ENCODE peak calls at places on chromosomes 3 and 15, in seven cellular contexts. E, U, A, O, G, T and N are unnamed samples.

GRCh38 chr3:153221748-153222162 is 59.7 kb downstream of the RAP2B start:
- DNase-seq in E (peak), U (peak), A (peak), O (peak), G (peak), T (no peak), N (peak)

GRCh38 chr3:50256978-50257890 is 11.7 kb upstream of the SEMA3B start:
- DNase-seq in E (no peak), U (no peak), A (no peak), O (no peak), G (peak), T (no peak), N (no peak)

GRCh38 chr3:63912768-63913588 is 795 bp upstream of the SCAANT1 start:
- DNase-seq in E (peak), U (peak), A (peak), O (peak), G (peak), T (peak), N (peak)

GRCh38 chr15:38650936-38651327 is 86.3 kb upstream of the RASGRP1 start:
- DNase-seq in E (no peak), U (no peak), A (no peak), O (no peak), G (no peak), T (no peak), N (no peak)

GRCh38 chr15:70827721-70828120 is 26.2 kb downstream of the LARP6 start:
- DNase-seq in E (no peak), U (no peak), A (no peak), O (no peak), G (no peak), T (no peak), N (no peak)

GRCh38 chr3:51963951-51964451 is 3.3 kb downstream of the PCBP4 start:
- DNase-seq in E (no peak), U (no peak), A (peak), O (no peak), G (no peak), T (no peak), N (no peak)

GRCh38 chr15:29183071-29183831 is 86.4 kb downstream of the NSMCE3 start:
- DNase-seq in E (no peak), U (no peak), A (no peak), O (peak), G (no peak), T (no peak), N (no peak)

GRCh38 chr3:142027713-142028112 is 121.6 kb downstream of the TFDP2 start:
- DNase-seq in E (no peak), U (no peak), A (no peak), O (peak), G (peak), T (peak), N (peak)

GRCh38 chr15:62257991-62258390 is 92.9 kb upstream of the C2CD4B start:
- DNase-seq in E (no peak), U (no peak), A (no peak), O (no peak), G (no peak), T (no peak), N (no peak)

GRCh38 chr15:77604973-77605372 is 27.7 kb downstream of the LINGO1 start:
- DNase-seq in E (no peak), U (no peak), A (no peak), O (no peak), G (no peak), T (no peak), N (no peak)
- H3K4me3 ChIP-seq in E (no peak), U (no peak), A (no peak), O (no peak), G (no peak), T (no peak), N (no peak)

GRCh38 chr15:40042791-40043320 is 3.9 kb upstream of the SRP14 start:
- DNase-seq in E (no peak), U (no peak), A (no peak), O (no peak), G (no peak), T (no peak), N (no peak)

GRCh38 chr15:40038267-40038653 is 721 bp downstream of the SRP14 start:
- DNase-seq in E (no peak), U (no peak), A (no peak), O (no peak), G (peak), T (no peak), N (no peak)

GRCh38 chr15:40040770-40041169 is 1.8 kb upstream of the SRP14 start:
- DNase-seq in E (no peak), U (no peak), A (no peak), O (no peak), G (no peak), T (no peak), N (no peak)

GRCh38 chr15:40040293-40040635 is 1.3 kb upstream of the SRP14 start:
- DNase-seq in E (no peak), U (no peak), A (no peak), O (no peak), G (no peak), T (no peak), N (no peak)

GRCh38 chr15:40038654-40039543 is at the start of gene SRP14:
- DNase-seq in E (peak), U (peak), A (peak), O (peak), G (peak), T (peak), N (peak)
- TF ChIP-seq CTCF in E (no peak), U (peak), A (no peak), O (no peak), G (no peak), T (peak), N (no peak)

GRCh38 chr15:40763801-40764765 is at the start of gene GCHFR:
- DNase-seq in E (peak), U (peak), A (peak), O (peak), G (peak), T (peak), N (no peak)

GRCh38 chr15:40766906-40767837 is 2.6 kb upstream of the C15orf62 start:
- DNase-seq in E (no peak), U (no peak), A (no peak), O (peak), G (peak), T (no peak), N (no peak)

GRCh38 chr15:40762919-40763800 is 708 bp upstream of the GCHFR start:
- DNase-seq in E (peak), U (peak), A (no peak), O (no peak), G (peak), T (peak), N (no peak)

GRCh38 chr15:40766194-40766830 is 2.4 kb downstream of the GCHFR start:
- DNase-seq in E (no peak), U (no peak), A (no peak), O (no peak), G (no peak), T (no peak), N (no peak)

DNA sequence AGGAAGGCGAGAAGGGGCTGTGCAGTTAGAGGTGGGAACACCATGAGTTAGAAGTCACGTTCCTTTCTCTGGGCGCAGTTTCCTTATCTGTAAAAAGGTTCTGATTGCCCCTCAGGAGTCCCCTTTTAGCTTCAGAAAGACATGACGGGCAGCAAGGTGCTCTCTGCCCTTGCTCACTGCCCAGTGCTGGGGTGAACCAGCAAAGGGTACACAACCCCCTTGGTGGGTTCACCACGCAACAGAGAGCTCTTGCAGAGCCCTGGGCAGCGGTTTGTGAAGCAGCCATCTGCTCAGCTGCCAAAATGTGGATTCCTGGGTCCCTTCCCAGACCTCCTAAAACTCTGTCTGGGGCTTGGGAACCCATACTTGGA is 883 bp downstream of the GCHFR start:
- DNase-seq in E (no peak), U (no peak), A (no peak), O (no peak), G (no peak), T (no peak), N (no peak)
- H3K4me3 ChIP-seq in E (no peak), U (no peak), A (peak), O (no peak), G (peak), T (peak), N (peak)

GRCh38 chr3:195739561-195740111 is 18.9 kb downstream of the MUC20 start:
- DNase-seq in E (no peak), U (no peak), A (no peak), O (no peak), G (no peak), T (no peak), N (no peak)

GRCh38 chr3:195732951-195733350 is 12.2 kb downstream of the MUC20 start:
- DNase-seq in E (no peak), U (no peak), A (no peak), O (no peak), G (no peak), T (no peak), N (no peak)

GRCh38 chr3:195735036-195735695 is 14.4 kb downstream of the MUC20 start:
- DNase-seq in E (no peak), U (no peak), A (no peak), O (no peak), G (no peak), T (no peak), N (no peak)

GRCh38 chr3:195736866-195737490 is 16.2 kb downstream of the MUC20 start:
- DNase-seq in E (no peak), U (no peak), A (no peak), O (no peak), G (no peak), T (no peak), N (no peak)

GRCh38 chr3:195738274-195739044 is 17.7 kb downstream of the MUC20 start:
- DNase-seq in E (no peak), U (no peak), A (no peak), O (no peak), G (no peak), T (no peak), N (no peak)
- TF ChIP-seq CTCF in E (no peak), U (no peak), A (no peak), O (no peak), G (no peak), T (no peak), N (no peak)